ENCODE peak calls at places on chromosomes 1 and 21, in seven cellular contexts. One of them, this sample, is unnamed.
A peak's percentile ranks its signal among the peaks of the same experiment; 100 is the strongest.

GRCh38 chr1:2297246-2298011 is 69.3 kb downstream of the SKI start:
- DNase-seq in cardiac fibroblast: no peak
- DNase-seq in dorsolateral prefrontal cortex: no peak
- DNase-seq in NCI-H1417: no peak
- DNase-seq in ovary: no peak
- DNase-seq in mucosa of descending colon: no peak
- DNase-seq in SIG-M5: no peak
- DNase-seq in this sample: no peak

GRCh38 chr1:39788758-39789570 is at the start of gene BMP8B:
- DNase-seq in cardiac fibroblast: no peak
- DNase-seq in dorsolateral prefrontal cortex: peak; percentile 41
- DNase-seq in NCI-H1417: peak; percentile 44
- DNase-seq in ovary: no peak
- DNase-seq in mucosa of descending colon: peak; percentile 88
- DNase-seq in SIG-M5: no peak
- DNase-seq in this sample: no peak

GRCh38 chr1:77412069-77412793 is 130.4 kb downstream of the AK5 start:
- DNase-seq in cardiac fibroblast: peak; percentile 73
- DNase-seq in dorsolateral prefrontal cortex: no peak
- DNase-seq in NCI-H1417: no peak
- DNase-seq in ovary: no peak
- DNase-seq in mucosa of descending colon: no peak
- DNase-seq in SIG-M5: peak; percentile 61
- DNase-seq in this sample: peak; percentile 52

GRCh38 chr1:179177182-179177581 is 52.3 kb downstream of the ABL2 start:
- DNase-seq in cardiac fibroblast: peak; percentile 32
- DNase-seq in dorsolateral prefrontal cortex: no peak
- DNase-seq in NCI-H1417: no peak
- DNase-seq in ovary: no peak
- DNase-seq in mucosa of descending colon: no peak
- DNase-seq in SIG-M5: no peak
- DNase-seq in this sample: peak; percentile 34

GRCh38 chr1:154735061-154735800 is 127.2 kb upstream of the ADAR start:
- DNase-seq in cardiac fibroblast: no peak
- DNase-seq in dorsolateral prefrontal cortex: no peak
- DNase-seq in NCI-H1417: no peak
- DNase-seq in ovary: no peak
- DNase-seq in mucosa of descending colon: no peak
- DNase-seq in SIG-M5: no peak
- DNase-seq in this sample: no peak

GRCh38 chr1:172674831-172675613 is 16.1 kb downstream of the FASLG start:
- DNase-seq in cardiac fibroblast: no peak
- DNase-seq in dorsolateral prefrontal cortex: no peak
- DNase-seq in NCI-H1417: no peak
- DNase-seq in ovary: no peak
- DNase-seq in mucosa of descending colon: no peak
- DNase-seq in SIG-M5: no peak
- DNase-seq in this sample: no peak

GRCh38 chr1:9626201-9626608 is 25.3 kb upstream of the PIK3CD start:
- DNase-seq in cardiac fibroblast: no peak
- DNase-seq in dorsolateral prefrontal cortex: no peak
- DNase-seq in NCI-H1417: no peak
- DNase-seq in ovary: no peak
- DNase-seq in mucosa of descending colon: no peak
- DNase-seq in SIG-M5: no peak
- DNase-seq in this sample: no peak

GRCh38 chr1:247465796-247466195 is 7.9 kb upstream of the OR2B11 start:
- DNase-seq in cardiac fibroblast: no peak
- DNase-seq in dorsolateral prefrontal cortex: no peak
- DNase-seq in NCI-H1417: no peak
- DNase-seq in ovary: no peak
- DNase-seq in mucosa of descending colon: no peak
- DNase-seq in SIG-M5: no peak
- DNase-seq in this sample: no peak

GRCh38 chr1:60265560-60266535 is 192.3 kb upstream of the C1orf87 start:
- DNase-seq in cardiac fibroblast: peak; percentile 88
- DNase-seq in dorsolateral prefrontal cortex: no peak
- DNase-seq in NCI-H1417: no peak
- DNase-seq in ovary: no peak
- DNase-seq in mucosa of descending colon: no peak
- DNase-seq in SIG-M5: no peak
- DNase-seq in this sample: no peak

GRCh38 chr1:119702384-119702783 is 9.3 kb upstream of the PHGDH start:
- DNase-seq in cardiac fibroblast: peak; percentile 88
- DNase-seq in dorsolateral prefrontal cortex: no peak
- DNase-seq in NCI-H1417: no peak
- DNase-seq in ovary: no peak
- DNase-seq in mucosa of descending colon: no peak
- DNase-seq in SIG-M5: no peak
- DNase-seq in this sample: peak; percentile 54

GRCh38 chr1:114023377-114023776 is 44.1 kb downstream of the OLFML3 start:
- DNase-seq in cardiac fibroblast: no peak
- DNase-seq in dorsolateral prefrontal cortex: no peak
- DNase-seq in NCI-H1417: no peak
- DNase-seq in ovary: no peak
- DNase-seq in mucosa of descending colon: no peak
- DNase-seq in SIG-M5: no peak
- DNase-seq in this sample: no peak

GRCh38 chr1:10856863-10857598 is 60.6 kb upstream of the CASZ1 start:
- DNase-seq in cardiac fibroblast: no peak
- DNase-seq in dorsolateral prefrontal cortex: no peak
- DNase-seq in NCI-H1417: no peak
- DNase-seq in ovary: no peak
- DNase-seq in mucosa of descending colon: no peak
- DNase-seq in SIG-M5: no peak
- DNase-seq in this sample: no peak

GRCh38 chr1:83839566-83840173 is 159.3 kb downstream of the TTLL7 start:
- DNase-seq in cardiac fibroblast: peak; percentile 69
- DNase-seq in dorsolateral prefrontal cortex: no peak
- DNase-seq in NCI-H1417: no peak
- DNase-seq in ovary: no peak
- DNase-seq in mucosa of descending colon: no peak
- DNase-seq in SIG-M5: no peak
- DNase-seq in this sample: no peak

GRCh38 chr1:6141601-6142000 is 38.5 kb downstream of the CHD5 start:
- DNase-seq in cardiac fibroblast: peak; percentile 16
- DNase-seq in dorsolateral prefrontal cortex: no peak
- DNase-seq in NCI-H1417: no peak
- DNase-seq in ovary: no peak
- DNase-seq in mucosa of descending colon: no peak
- DNase-seq in SIG-M5: no peak
- DNase-seq in this sample: peak; percentile 4

GRCh38 chr1:164983023-164983650 is 373.4 kb downstream of the LMX1A start:
- DNase-seq in cardiac fibroblast: no peak
- DNase-seq in dorsolateral prefrontal cortex: peak; percentile 60
- DNase-seq in NCI-H1417: no peak
- DNase-seq in ovary: no peak
- DNase-seq in mucosa of descending colon: no peak
- DNase-seq in SIG-M5: no peak
- DNase-seq in this sample: no peak

GRCh38 chr21:45970674-45971486 is 10.7 kb upstream of the COL6A1 start:
- DNase-seq in cardiac fibroblast: peak; percentile 53
- DNase-seq in dorsolateral prefrontal cortex: peak; percentile 41
- DNase-seq in NCI-H1417: peak; percentile 32
- DNase-seq in ovary: peak; percentile 86
- DNase-seq in mucosa of descending colon: peak; percentile 68
- DNase-seq in SIG-M5: no peak
- DNase-seq in this sample: no peak

GRCh38 chr21:30829659-30830058 is at the start of gene KRTAP7-1:
- DNase-seq in cardiac fibroblast: no peak
- DNase-seq in dorsolateral prefrontal cortex: no peak
- DNase-seq in NCI-H1417: no peak
- DNase-seq in ovary: no peak
- DNase-seq in mucosa of descending colon: no peak
- DNase-seq in SIG-M5: no peak
- DNase-seq in this sample: no peak

GRCh38 chr1:231039161-231040018 is 664 bp downstream of the FAM89A start:
- DNase-seq in cardiac fibroblast: peak; percentile 15
- DNase-seq in dorsolateral prefrontal cortex: no peak
- DNase-seq in NCI-H1417: no peak
- DNase-seq in ovary: peak; percentile 61
- DNase-seq in mucosa of descending colon: peak; percentile 61
- DNase-seq in SIG-M5: no peak
- DNase-seq in this sample: peak; percentile 18

GRCh38 chr1:199246716-199247115 is 607.9 kb downstream of the PTPRC start:
- DNase-seq in cardiac fibroblast: no peak
- DNase-seq in dorsolateral prefrontal cortex: no peak
- DNase-seq in NCI-H1417: no peak
- DNase-seq in ovary: no peak
- DNase-seq in mucosa of descending colon: no peak
- DNase-seq in SIG-M5: no peak
- DNase-seq in this sample: no peak

GRCh38 chr1:222167111-222167510 is 380.8 kb downstream of the HHIPL2 start:
- DNase-seq in cardiac fibroblast: peak; percentile 86
- DNase-seq in dorsolateral prefrontal cortex: no peak
- DNase-seq in NCI-H1417: peak; percentile 0
- DNase-seq in ovary: no peak
- DNase-seq in mucosa of descending colon: peak; percentile 49
- DNase-seq in SIG-M5: no peak
- DNase-seq in this sample: peak; percentile 92

GRCh38 chr1:22442212-22442894 is 9.3 kb upstream of the ZBTB40 start:
- DNase-seq in cardiac fibroblast: no peak
- DNase-seq in dorsolateral prefrontal cortex: no peak
- DNase-seq in NCI-H1417: no peak
- DNase-seq in ovary: no peak
- DNase-seq in mucosa of descending colon: no peak
- DNase-seq in SIG-M5: no peak
- DNase-seq in this sample: no peak

GRCh38 chr1:185862235-185862634 is 128.0 kb downstream of the HMCN1 start:
- DNase-seq in cardiac fibroblast: peak; percentile 35
- DNase-seq in dorsolateral prefrontal cortex: no peak
- DNase-seq in NCI-H1417: no peak
- DNase-seq in ovary: no peak
- DNase-seq in mucosa of descending colon: no peak
- DNase-seq in SIG-M5: no peak
- DNase-seq in this sample: peak; percentile 70

GRCh38 chr1:54168206-54168965 is 15.6 kb upstream of the CDCP2 start:
- DNase-seq in cardiac fibroblast: no peak
- DNase-seq in dorsolateral prefrontal cortex: no peak
- DNase-seq in NCI-H1417: no peak
- DNase-seq in ovary: no peak
- DNase-seq in mucosa of descending colon: no peak
- DNase-seq in SIG-M5: no peak
- DNase-seq in this sample: no peak

GRCh38 chr1:201275266-201275666 is 8.0 kb upstream of the PKP1 start:
- DNase-seq in cardiac fibroblast: peak; percentile 75
- DNase-seq in dorsolateral prefrontal cortex: no peak
- DNase-seq in NCI-H1417: no peak
- DNase-seq in ovary: no peak
- DNase-seq in mucosa of descending colon: peak; percentile 81
- DNase-seq in SIG-M5: no peak
- DNase-seq in this sample: peak; percentile 99

GRCh38 chr1:41394918-41395598 is 33.8 kb downstream of the FOXO6 start:
- DNase-seq in cardiac fibroblast: no peak
- DNase-seq in dorsolateral prefrontal cortex: peak; percentile 61
- DNase-seq in NCI-H1417: peak; percentile 82
- DNase-seq in ovary: no peak
- DNase-seq in mucosa of descending colon: no peak
- DNase-seq in SIG-M5: no peak
- DNase-seq in this sample: no peak

GRCh38 chr1:215887618-215888017 is 320.5 kb downstream of the KCTD3 start:
- DNase-seq in cardiac fibroblast: no peak
- DNase-seq in dorsolateral prefrontal cortex: no peak
- DNase-seq in NCI-H1417: no peak
- DNase-seq in ovary: no peak
- DNase-seq in mucosa of descending colon: no peak
- DNase-seq in SIG-M5: no peak
- DNase-seq in this sample: no peak

GRCh38 chr1:60866884-60867648 is 215.3 kb upstream of the NFIA start:
- DNase-seq in cardiac fibroblast: peak; percentile 23
- DNase-seq in dorsolateral prefrontal cortex: no peak
- DNase-seq in NCI-H1417: no peak
- DNase-seq in ovary: no peak
- DNase-seq in mucosa of descending colon: no peak
- DNase-seq in SIG-M5: peak; percentile 26
- DNase-seq in this sample: no peak

GRCh38 chr1:154500533-154500932 is 1.5 kb upstream of the TDRD10 start:
- DNase-seq in cardiac fibroblast: no peak
- DNase-seq in dorsolateral prefrontal cortex: no peak
- DNase-seq in NCI-H1417: no peak
- DNase-seq in ovary: no peak
- DNase-seq in mucosa of descending colon: no peak
- DNase-seq in SIG-M5: no peak
- DNase-seq in this sample: no peak

GRCh38 chr1:21647431-21648373 is 21.5 kb downstream of the RAP1GAP start:
- DNase-seq in cardiac fibroblast: peak; percentile 72
- DNase-seq in dorsolateral prefrontal cortex: no peak
- DNase-seq in NCI-H1417: no peak
- DNase-seq in ovary: peak; percentile 48
- DNase-seq in mucosa of descending colon: peak; percentile 74
- DNase-seq in SIG-M5: no peak
- DNase-seq in this sample: peak; percentile 66

GRCh38 chr1:69930396-69930795 is 275.0 kb downstream of the LRRC40 start:
- DNase-seq in cardiac fibroblast: no peak
- DNase-seq in dorsolateral prefrontal cortex: no peak
- DNase-seq in NCI-H1417: no peak
- DNase-seq in ovary: no peak
- DNase-seq in mucosa of descending colon: no peak
- DNase-seq in SIG-M5: no peak
- DNase-seq in this sample: no peak

GRCh38 chr1:215076312-215076711 is 6.2 kb upstream of the KCNK2 start:
- DNase-seq in cardiac fibroblast: peak; percentile 73
- DNase-seq in dorsolateral prefrontal cortex: no peak
- DNase-seq in NCI-H1417: peak; percentile 20
- DNase-seq in ovary: no peak
- DNase-seq in mucosa of descending colon: no peak
- DNase-seq in SIG-M5: no peak
- DNase-seq in this sample: peak; percentile 49

GRCh38 chr21:42781150-42781980 is 98.0 kb downstream of the WDR4 start:
- DNase-seq in cardiac fibroblast: no peak
- DNase-seq in dorsolateral prefrontal cortex: no peak
- DNase-seq in NCI-H1417: peak; percentile 11
- DNase-seq in ovary: peak; percentile 68
- DNase-seq in mucosa of descending colon: peak; percentile 62
- DNase-seq in SIG-M5: no peak
- DNase-seq in this sample: no peak

GRCh38 chr1:10107985-10108663 is 75.4 kb downstream of the UBE4B start:
- DNase-seq in cardiac fibroblast: peak; percentile 83
- DNase-seq in dorsolateral prefrontal cortex: no peak
- DNase-seq in NCI-H1417: no peak
- DNase-seq in ovary: no peak
- DNase-seq in mucosa of descending colon: no peak
- DNase-seq in SIG-M5: no peak
- DNase-seq in this sample: peak; percentile 83

GRCh38 chr21:38766987-38767722 is 38.6 kb upstream of the ETS2 start:
- DNase-seq in cardiac fibroblast: no peak
- DNase-seq in dorsolateral prefrontal cortex: no peak
- DNase-seq in NCI-H1417: no peak
- DNase-seq in ovary: no peak
- DNase-seq in mucosa of descending colon: peak; percentile 69
- DNase-seq in SIG-M5: no peak
- DNase-seq in this sample: no peak

GRCh38 chr1:205124726-205125125 is 2.9 kb upstream of the RBBP5 start:
- DNase-seq in cardiac fibroblast: no peak
- DNase-seq in dorsolateral prefrontal cortex: no peak
- DNase-seq in NCI-H1417: no peak
- DNase-seq in ovary: no peak
- DNase-seq in mucosa of descending colon: no peak
- DNase-seq in SIG-M5: no peak
- DNase-seq in this sample: no peak

GRCh38 chr1:168470821-168471473 is 72.8 kb downstream of the XCL2 start:
- DNase-seq in cardiac fibroblast: peak; percentile 89
- DNase-seq in dorsolateral prefrontal cortex: no peak
- DNase-seq in NCI-H1417: peak; percentile 32
- DNase-seq in ovary: no peak
- DNase-seq in mucosa of descending colon: no peak
- DNase-seq in SIG-M5: no peak
- DNase-seq in this sample: peak; percentile 97

This sample was measured in A172.